ENCODE peak calls at places on chromosome 14, in four cellular contexts. X is upper lobe of left lung, D is HCT116, N is K562. M is an unnamed sample.

GRCh38 chr14:59228416-59228815 is 39.9 kb downstream of the DAAM1 start:
- ATAC-seq in X (no peak), D (no peak), N (no peak), M (peak; percentile 51)

GRCh38 chr14:21268612-21269251 is 510 bp downstream of the HNRNPC start:
- ATAC-seq in X (peak; percentile 17), D (peak; percentile 3), N (peak; percentile 26), M (no peak)

GRCh38 chr14:42163136-42163535 is 556.5 kb downstream of the LRFN5 start:
- ATAC-seq in X (no peak), D (no peak), N (no peak), M (no peak)

GRCh38 chr14:49594347-49595089 is 4.2 kb upstream of the LRR1 start:
- ATAC-seq in X (no peak), D (no peak), N (peak; percentile 67), M (no peak)

GRCh38 chr14:71472281-71472960 is 459.8 kb upstream of the RGS6 start:
- ATAC-seq in X (no peak), D (no peak), N (no peak), M (no peak)

GRCh38 chr14:39733741-39734140 is 301.5 kb upstream of the FBXO33 start:
- ATAC-seq in X (no peak), D (no peak), N (no peak), M (no peak)

GRCh38 chr14:92589213-92589852 is 75.8 kb downstream of the RIN3 start:
- ATAC-seq in X (no peak), D (peak; percentile 82), N (peak; percentile 51), M (no peak)

GRCh38 chr14:92568621-92569479 is 55.3 kb downstream of the RIN3 start:
- ATAC-seq in X (no peak), D (no peak), N (no peak), M (no peak)

GRCh38 chr14:91009501-91010152 is 50.8 kb downstream of the RPS6KA5 start:
- ATAC-seq in X (peak; percentile 78), D (no peak), N (no peak), M (peak; percentile 32)

GRCh38 chr14:91371011-91371989 is 46.3 kb downstream of the CCDC88C start:
- ATAC-seq in X (no peak), D (no peak), N (no peak), M (peak; percentile 25)

GRCh38 chr14:32561520-32561919 is 232.4 kb downstream of the AKAP6 start:
- ATAC-seq in X (no peak), D (no peak), N (no peak), M (peak; percentile 72)

GRCh38 chr14:59439256-59440015 is 25.7 kb downstream of the GPR135 start:
- ATAC-seq in X (peak; percentile 45), D (no peak), N (no peak), M (peak; percentile 50)

GRCh38 chr14:97976861-97977260 is 1179.7 kb downstream of the VRK1 start:
- ATAC-seq in X (no peak), D (no peak), N (no peak), M (no peak)

GRCh38 chr14:81062816-81063215 is 107.4 kb downstream of the TSHR start:
- ATAC-seq in X (no peak), D (peak; percentile 93), N (peak; percentile 90), M (no peak)

GRCh38 chr14:104665092-104665662 is 24.2 kb upstream of the INF2 start:
- ATAC-seq in X (no peak), D (peak; percentile 9), N (peak; percentile 40), M (no peak)

GRCh38 chr14:90721619-90722305 is 94.5 kb downstream of the TTC7B start:
- ATAC-seq in X (no peak), D (peak; percentile 63), N (no peak), M (no peak)

GRCh38 chr14:92316937-92317336 is 6.0 kb upstream of the SLC24A4 start:
- ATAC-seq in X (no peak), D (peak; percentile 94), N (no peak), M (no peak)

GRCh38 chr14:81023095-81023710 is 67.8 kb downstream of the TSHR start:
- ATAC-seq in X (no peak), D (no peak), N (peak; percentile 89), M (no peak)

GRCh38 chr14:33737446-33737845 is 213.4 kb downstream of the EGLN3 start:
- ATAC-seq in X (no peak), D (no peak), N (no peak), M (no peak)

GRCh38 chr14:103803661-103804060 is 43.7 kb downstream of the PPP1R13B start:
- ATAC-seq in X (no peak), D (no peak), N (no peak), M (no peak)

GRCh38 chr14:94890755-94891154 is 120.8 kb upstream of the GSC start:
- ATAC-seq in X (no peak), D (no peak), N (no peak), M (no peak)
- H3K27me3 ChIP-seq in X (no peaks in the 10 kb centered on the region), D (no peaks in the 10 kb centered on the region), N (peaks cover 13% of the 10 kb centered on the region), M (no peaks in the 10 kb centered on the region)

GRCh38 chr14:45716506-45716905 is 463.5 kb upstream of the MIS18BP1 start:
- ATAC-seq in X (no peak), D (peak; percentile 38), N (no peak), M (no peak)
- TF ChIP-seq CTCF in X (no peak), D (no peak), N (no peak), M (no peak)

GRCh38 chr14:77094672-77095284 is 3.3 kb upstream of the CIPC start:
- ATAC-seq in X (no peak), D (no peak), N (peak; percentile 12), M (no peak)
- TF ChIP-seq POLR2AphosphoS5 in X (no peak), D (no peak), N (no peak), M (no peak)

DNA sequence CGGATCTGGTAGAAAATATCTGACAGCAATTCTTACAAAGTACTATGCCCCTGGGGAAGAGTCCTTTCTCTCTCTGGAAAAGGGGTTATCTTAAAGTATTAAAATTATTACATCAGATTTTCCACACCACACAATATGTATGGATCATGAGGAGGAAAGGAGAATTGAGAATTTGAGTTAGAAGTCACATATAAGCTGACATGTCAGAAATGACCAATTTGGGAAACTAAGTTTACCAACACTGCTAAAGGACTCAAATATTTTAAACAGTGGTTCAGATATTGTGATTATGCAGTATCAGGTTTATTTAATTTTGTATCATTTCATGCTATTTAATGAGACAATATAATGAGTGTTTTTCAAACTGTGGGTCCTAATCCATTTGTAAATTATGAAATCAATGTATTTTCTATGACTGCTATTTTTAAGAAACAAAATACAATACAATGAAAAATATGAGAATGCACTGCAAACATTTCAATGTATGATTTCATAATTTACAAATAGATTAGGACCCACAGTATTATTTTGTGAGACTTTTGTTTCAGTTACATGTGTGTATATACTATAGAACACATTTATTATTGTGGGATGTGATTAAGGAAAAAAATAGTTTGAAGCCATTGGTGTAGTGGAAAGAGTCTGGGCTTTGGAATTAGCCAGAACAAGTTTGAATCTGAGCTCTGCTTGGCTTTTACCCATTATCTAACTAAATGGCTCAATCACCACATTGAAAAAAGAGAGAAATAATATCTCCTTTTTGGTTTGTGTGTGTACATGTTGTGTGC is 1.8 kb upstream of the INSM2 start:
- ATAC-seq in X (no peak), D (no peak), N (no peak), M (no peak)
- H3K27me3 ChIP-seq in X (peaks cover 36% of the 10 kb centered on the region), D (no peaks in the 10 kb centered on the region), N (peaks cover 18% of the 10 kb centered on the region), M (peaks cover 71% of the 10 kb centered on the region)

GRCh38 chr14:73748858-73749357 is 34.7 kb upstream of the PNMA1 start:
- ATAC-seq in X (no peak), D (no peak), N (no peak), M (no peak)

GRCh38 chr14:73744874-73745529 is 30.8 kb upstream of the PNMA1 start:
- ATAC-seq in X (no peak), D (peak; percentile 75), N (no peak), M (no peak)

GRCh38 chr14:73747386-73748211 is 33.4 kb upstream of the PNMA1 start:
- ATAC-seq in X (no peak), D (no peak), N (peak; percentile 2), M (no peak)

GRCh38 chr14:73745571-73746539 is 31.7 kb upstream of the PNMA1 start:
- ATAC-seq in X (no peak), D (no peak), N (no peak), M (no peak)

DNA sequence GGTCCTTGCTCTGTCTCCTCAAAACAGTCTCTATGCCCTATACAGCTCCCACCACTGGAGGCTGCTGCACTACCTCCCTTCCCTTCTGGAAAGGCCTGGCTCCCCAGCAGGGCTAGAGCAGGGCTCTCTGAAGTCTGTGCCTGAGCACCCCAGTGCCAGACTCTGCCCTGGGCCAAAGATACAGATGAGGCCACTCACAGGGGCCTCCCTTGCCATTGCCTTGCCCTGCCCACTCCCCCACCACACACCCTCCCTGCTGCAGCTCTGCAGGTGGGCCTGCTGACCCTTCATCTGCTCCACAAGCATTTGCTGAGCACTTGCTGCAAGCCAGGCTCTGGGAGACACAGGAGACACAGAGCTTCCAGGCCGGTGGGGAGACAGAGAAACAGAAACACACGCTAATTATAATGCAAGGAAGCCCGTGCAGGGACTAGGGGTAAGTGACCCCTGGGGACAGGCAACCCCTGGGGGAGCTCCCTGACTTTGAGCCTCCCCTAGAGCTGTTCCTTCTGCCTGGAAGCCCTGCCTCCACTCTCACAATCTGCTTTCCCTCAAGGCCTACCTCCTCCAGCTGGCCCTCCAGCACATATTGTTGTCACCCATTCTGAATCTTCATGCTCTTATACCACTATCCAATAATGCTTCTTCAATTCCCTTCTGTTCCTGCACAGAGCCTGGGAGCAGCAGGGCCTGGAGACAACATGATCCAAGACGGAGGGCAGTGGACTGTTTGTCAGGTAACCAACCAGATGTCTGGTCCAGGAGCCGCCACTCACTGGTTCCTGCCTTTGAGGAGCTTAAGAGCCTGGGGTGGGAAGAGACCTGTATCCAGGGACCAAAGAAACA is 32.6 kb upstream of the PNMA1 start:
- ATAC-seq in X (no peak), D (peak; percentile 24), N (peak; percentile 27), M (no peak)
- TF ChIP-seq CTCF in X (peak; percentile 15), D (no peak), N (peak; percentile 31), M (no peak)

M was measured in gastroesophageal sphincter.